ENCODE peak calls at places on chromosomes 16 and 17, in six cellular contexts. N is bronchial epithelial cell, E is lung, B is AG09309, W is mammary epithelial cell, T is GM06990. X is an unnamed sample.

GRCh38 chr17:71441098-71441497 is 679.7 kb upstream of the SOX9 start:
- DNase-seq in N (peak), E (no peak), B (peak), W (peak), T (no peak), X (peak)

GRCh38 chr16:20538687-20539086 is 37.5 kb downstream of the ACSM2B start:
- DNase-seq in N (no peak), E (no peak), B (no peak), W (no peak), T (no peak), X (no peak)

GRCh38 chr16:22220714-22221113 is 14.6 kb downstream of the EEF2K start:
- DNase-seq in N (no peak), E (no peak), B (no peak), W (no peak), T (no peak), X (no peak)

GRCh38 chr16:24946155-24946554 is 69.0 kb downstream of the ARHGAP17 start:
- DNase-seq in N (no peak), E (no peak), B (no peak), W (no peak), T (no peak), X (no peak)

GRCh38 chr17:40284085-40284713 is 3.5 kb upstream of the CDC6 start:
- DNase-seq in N (peak), E (no peak), B (peak), W (peak), T (no peak), X (peak)

GRCh38 chr17:44314869-44315661 is 6.7 kb downstream of the RUNDC3A start:
- DNase-seq in N (peak), E (no peak), B (no peak), W (peak), T (no peak), X (no peak)

GRCh38 chr16:86436466-86437185 is 73.7 kb upstream of the FOXF1 start:
- DNase-seq in N (no peak), E (no peak), B (no peak), W (no peak), T (no peak), X (no peak)

GRCh38 chr17:49063652-49064051 is 66.5 kb downstream of the IGF2BP1 start:
- DNase-seq in N (no peak), E (no peak), B (no peak), W (no peak), T (no peak), X (no peak)

GRCh38 chr16:74309789-74310781 is 13.5 kb downstream of the PSMD7 start:
- DNase-seq in N (peak), E (no peak), B (peak), W (peak), T (no peak), X (peak)

GRCh38 chr17:79949646-79950292 is 85.9 kb downstream of the TBC1D16 start:
- DNase-seq in N (no peak), E (no peak), B (no peak), W (no peak), T (no peak), X (no peak)

GRCh38 chr16:79217375-79218011 is 383.0 kb downstream of the MAF start:
- DNase-seq in N (peak), E (no peak), B (no peak), W (no peak), T (no peak), X (no peak)

GRCh38 chr16:24729243-24729966 is at the start of gene TNRC6A:
- DNase-seq in N (peak), E (peak), B (no peak), W (peak), T (peak), X (peak)

GRCh38 chr17:81715872-81716673 is 4.0 kb downstream of the SLC25A10 start:
- DNase-seq in N (no peak), E (no peak), B (no peak), W (no peak), T (no peak), X (no peak)

GRCh38 chr17:72011561-72011960 is 109.3 kb upstream of the SOX9 start:
- DNase-seq in N (peak), E (no peak), B (no peak), W (peak), T (no peak), X (no peak)

GRCh38 chr17:80987941-80988461 is 3.6 kb upstream of the CHMP6 start:
- DNase-seq in N (no peak), E (no peak), B (no peak), W (no peak), T (peak), X (no peak)

GRCh38 chr16:1057252-1057932 is 15.2 kb upstream of the SSTR5 start:
- DNase-seq in N (no peak), E (no peak), B (no peak), W (no peak), T (peak), X (peak)

GRCh38 chr17:38672788-38673713 is 1.7 kb downstream of the EPOP start:
- DNase-seq in N (no peak), E (no peak), B (no peak), W (no peak), T (no peak), X (no peak)

GRCh38 chr16:57388359-57389086 is 16.0 kb upstream of the CCL17 start:
- DNase-seq in N (peak), E (no peak), B (no peak), W (peak), T (peak), X (no peak)

GRCh38 chr16:57540387-57540786 is 2.1 kb upstream of the ADGRG5 start:
- DNase-seq in N (no peak), E (no peak), B (no peak), W (no peak), T (no peak), X (peak)

GRCh38 chr16:78045865-78046581 is 23.7 kb downstream of the CLEC3A start:
- DNase-seq in N (peak), E (peak), B (no peak), W (peak), T (peak), X (peak)

GRCh38 chr16:88742896-88743605 is 36.7 kb downstream of the CTU2 start:
- DNase-seq in N (no peak), E (no peak), B (no peak), W (no peak), T (no peak), X (no peak)

GRCh38 chr17:64063766-64064224 is 43.4 kb upstream of the ICAM2 start:
- DNase-seq in N (peak), E (peak), B (no peak), W (no peak), T (peak), X (peak)

GRCh38 chr17:42535400-42536047 is 517 bp upstream of the NAGLU start:
- DNase-seq in N (no peak), E (no peak), B (no peak), W (no peak), T (no peak), X (no peak)
- TF ChIP-seq CTCF in N (no peak), E (no peak), B (no peak), W (no peak), T (no peak), X (no peak)

GRCh38 chr17:47087093-47087492 is 102.0 kb downstream of the CDC27 start:
- DNase-seq in N (no peak), E (no peak), B (no peak), W (no peak), T (no peak), X (no peak)
- H3K4me3 ChIP-seq in N (no peak), E (no peak), B (no peak), W (no peak), T (no peak), X (no peak)

GRCh38 chr17:7046127-7046724 is 2.3 kb upstream of the SLC16A11 start:
- DNase-seq in N (peak), E (peak), B (no peak), W (peak), T (no peak), X (peak)
- TF ChIP-seq CTCF in N (no peak), E (no peak), B (no peak), W (no peak), T (no peak), X (peak)

GRCh38 chr17:74202879-74203432 is 522 bp upstream of the RPL38 start:
- DNase-seq in N (no peak), E (no peak), B (no peak), W (no peak), T (no peak), X (no peak)

GRCh38 chr17:74206332-74206818 is 2.9 kb downstream of the RPL38 start:
- DNase-seq in N (no peak), E (no peak), B (no peak), W (no peak), T (no peak), X (no peak)

GRCh38 chr17:74204474-74204873 is 996 bp downstream of the RPL38 start:
- DNase-seq in N (no peak), E (no peak), B (no peak), W (no peak), T (no peak), X (no peak)

GRCh38 chr17:74203439-74204240 is at the start of gene RPL38:
- DNase-seq in N (peak), E (peak), B (peak), W (peak), T (peak), X (peak)

GRCh38 chr17:74205274-74205673 is 1.8 kb downstream of the RPL38 start:
- DNase-seq in N (no peak), E (no peak), B (no peak), W (no peak), T (no peak), X (no peak)
- H3K4me3 ChIP-seq in N (no peak), E (no peak), B (no peak), W (no peak), T (peak), X (peak)

GRCh38 chr16:50818380-50818779 is 76.5 kb downstream of the CYLD start:
- DNase-seq in N (no peak), E (no peak), B (no peak), W (no peak), T (no peak), X (no peak)

GRCh38 chr16:50819706-50820105 is 77.8 kb downstream of the CYLD start:
- DNase-seq in N (no peak), E (no peak), B (no peak), W (no peak), T (no peak), X (no peak)

GRCh38 chr16:50822671-50823070 is 80.8 kb downstream of the CYLD start:
- DNase-seq in N (no peak), E (no peak), B (no peak), W (no peak), T (no peak), X (no peak)

GRCh38 chr16:50820225-50820624 is 78.3 kb downstream of the CYLD start:
- DNase-seq in N (no peak), E (no peak), B (no peak), W (no peak), T (no peak), X (no peak)

DNA sequence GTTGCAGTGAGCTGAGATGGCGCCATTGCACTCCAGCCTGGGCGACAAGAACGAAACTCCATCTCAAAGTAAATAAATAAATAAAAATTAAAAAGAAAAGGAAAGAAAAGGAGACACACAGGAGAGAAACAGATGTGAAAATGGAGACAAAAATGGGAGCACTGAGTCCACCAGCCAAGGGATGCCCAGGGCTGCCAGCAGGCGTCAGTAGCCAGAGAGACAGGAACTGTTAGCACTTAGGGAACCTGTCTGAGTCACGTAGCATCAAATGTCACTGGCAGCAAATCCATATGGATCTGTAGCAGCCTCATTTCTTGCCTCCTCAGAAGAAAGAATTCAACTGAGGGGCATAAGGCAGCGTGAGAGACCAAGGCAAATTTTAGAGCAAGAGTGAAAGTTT is 79.7 kb downstream of the CYLD start:
- DNase-seq in N (peak), E (no peak), B (no peak), W (no peak), T (no peak), X (no peak)
- TF ChIP-seq CTCF in N (peak), E (no peak), B (peak), W (peak), T (no peak), X (no peak)

DNA sequence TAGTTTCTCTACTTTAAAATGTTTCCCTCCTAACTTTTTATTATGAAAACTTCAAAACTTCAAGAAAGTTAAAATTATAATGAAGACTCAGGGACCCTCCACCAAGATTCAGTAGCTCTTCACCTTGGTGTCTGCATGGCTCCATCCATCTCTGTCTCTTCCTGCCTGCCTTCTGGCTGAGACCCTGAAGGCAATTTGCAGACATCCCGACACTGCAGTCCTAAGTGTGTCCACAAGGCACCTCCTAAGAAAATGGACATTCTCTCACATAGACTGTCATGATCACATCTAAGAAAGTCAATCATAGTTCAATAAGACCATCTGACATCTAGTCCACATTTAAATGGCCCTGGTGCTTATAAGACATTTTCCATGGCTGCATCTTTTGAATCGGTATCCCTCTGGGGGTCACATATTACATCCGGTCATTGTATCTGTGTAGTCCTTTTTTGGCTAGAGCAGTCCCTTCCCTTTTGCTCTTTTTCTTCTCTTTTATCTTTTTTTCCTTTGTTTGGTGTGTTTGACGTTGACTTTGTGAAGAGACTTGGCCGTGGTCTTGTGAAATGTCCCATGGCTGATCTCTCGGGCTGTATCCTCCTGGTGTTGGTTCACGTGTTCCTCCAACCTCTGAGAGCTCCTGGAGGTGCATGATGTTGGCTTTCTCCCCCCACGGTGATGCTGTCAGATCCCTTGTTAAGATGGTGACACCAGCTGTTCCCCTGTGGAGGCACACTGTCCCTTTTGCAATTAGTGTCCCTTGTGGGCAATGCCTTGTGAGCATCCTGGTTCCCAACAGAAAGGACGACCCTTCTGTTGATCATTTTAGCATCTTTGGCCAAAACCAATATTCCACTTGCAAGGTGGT is 5.0 kb upstream of the TNFRSF13B start:
- DNase-seq in N (no peak), E (no peak), B (no peak), W (no peak), T (no peak), X (no peak)
- H3K4me3 ChIP-seq in N (no peak), E (no peak), B (no peak), W (no peak), T (no peak), X (no peak)

GRCh38 chr17:27355419-27355818 is 61.5 kb downstream of the WSB1 start:
- DNase-seq in N (no peak), E (no peak), B (no peak), W (no peak), T (no peak), X (no peak)
- TF ChIP-seq CTCF in N (no peak), E (no peak), B (no peak), W (no peak), T (no peak), X (no peak)